ENCODE peak calls at places on chromosomes 7 and 10, in six cellular contexts. K is GM12878, J is kidney, G is heart right ventricle, W is nephron progenitor cell, X is cardiac muscle cell. T is an unnamed sample.

GRCh38 chr7:158450476-158451124 is 137.0 kb downstream of the PTPRN2 start:
- DNase-seq in K (no peak), X (no peak), W (no peak), J (peak), G (no peak), T (no peak)

GRCh38 chr10:18144928-18145327 is 4.7 kb downstream of the CACNB2 start:
- DNase-seq in J (no peak), W (no peak), X (peak), G (peak), K (no peak), T (no peak)

GRCh38 chr10:58280982-58281752 is 12.2 kb downstream of the CISD1 start:
- DNase-seq in W (no peak), K (no peak), X (no peak), J (no peak), G (no peak), T (peak)

GRCh38 chr7:7201583-7202374 is 19.4 kb downstream of the C1GALT1 start:
- DNase-seq in G (no peak), J (peak), K (peak), W (peak), X (no peak), T (peak)

GRCh38 chr7:28700790-28701203 is 257.3 kb downstream of the TRIL start:
- DNase-seq in G (no peak), W (no peak), J (no peak), X (no peak), K (no peak), T (no peak)

GRCh38 chr10:129104266-129105045 is 362.6 kb upstream of the MGMT start:
- DNase-seq in K (no peak), X (peak), G (no peak), J (no peak), W (no peak), T (no peak)

GRCh38 chr7:16791895-16792294 is 12.9 kb downstream of the AGR2 start:
- DNase-seq in G (no peak), K (no peak), W (no peak), X (no peak), J (no peak), T (no peak)

GRCh38 chr10:78895469-78895868 is 173.3 kb upstream of the ZMIZ1 start:
- DNase-seq in W (no peak), G (no peak), K (no peak), J (no peak), X (no peak), T (no peak)

GRCh38 chr7:41760293-41760692 is 57.4 kb upstream of the INHBA start:
- DNase-seq in W (no peak), J (no peak), G (no peak), X (no peak), K (no peak), T (no peak)

GRCh38 chr7:13822678-13823077 is 166.8 kb downstream of the ETV1 start:
- DNase-seq in G (no peak), W (no peak), J (no peak), K (no peak), X (peak), T (peak)

GRCh38 chr7:155292680-155293226 is 4.9 kb upstream of the INSIG1 start:
- DNase-seq in X (no peak), W (no peak), K (no peak), G (no peak), J (no peak), T (no peak)

GRCh38 chr10:101481256-101481655 is 106.8 kb downstream of the POLL start:
- DNase-seq in K (no peak), W (no peak), G (no peak), X (no peak), J (no peak), T (no peak)

GRCh38 chr7:131007439-131008330 is 273.7 kb upstream of the KLF14 start:
- DNase-seq in K (peak), G (peak), W (peak), X (peak), J (peak), T (peak)
- TF ChIP-seq CTCF in K (peak), G (peak), W (peak), X (peak), J (peak), T (peak)

GRCh38 chr7:44124822-44125202 is 1.5 kb upstream of the POLD2 start:
- DNase-seq in X (no peak), K (no peak), W (no peak), G (no peak), J (peak), T (no peak)

GRCh38 chr7:44120395-44120794 is 3.0 kb downstream of the POLD2 start:
- DNase-seq in G (no peak), J (peak), X (no peak), K (no peak), W (no peak), T (no peak)

GRCh38 chr7:44121761-44122420 is 1.5 kb downstream of the POLD2 start:
- DNase-seq in G (no peak), X (no peak), K (no peak), W (no peak), J (peak), T (no peak)

GRCh38 chr7:44122529-44122928 is 819 bp downstream of the POLD2 start:
- DNase-seq in G (no peak), J (peak), X (no peak), K (no peak), W (no peak), T (no peak)

DNA sequence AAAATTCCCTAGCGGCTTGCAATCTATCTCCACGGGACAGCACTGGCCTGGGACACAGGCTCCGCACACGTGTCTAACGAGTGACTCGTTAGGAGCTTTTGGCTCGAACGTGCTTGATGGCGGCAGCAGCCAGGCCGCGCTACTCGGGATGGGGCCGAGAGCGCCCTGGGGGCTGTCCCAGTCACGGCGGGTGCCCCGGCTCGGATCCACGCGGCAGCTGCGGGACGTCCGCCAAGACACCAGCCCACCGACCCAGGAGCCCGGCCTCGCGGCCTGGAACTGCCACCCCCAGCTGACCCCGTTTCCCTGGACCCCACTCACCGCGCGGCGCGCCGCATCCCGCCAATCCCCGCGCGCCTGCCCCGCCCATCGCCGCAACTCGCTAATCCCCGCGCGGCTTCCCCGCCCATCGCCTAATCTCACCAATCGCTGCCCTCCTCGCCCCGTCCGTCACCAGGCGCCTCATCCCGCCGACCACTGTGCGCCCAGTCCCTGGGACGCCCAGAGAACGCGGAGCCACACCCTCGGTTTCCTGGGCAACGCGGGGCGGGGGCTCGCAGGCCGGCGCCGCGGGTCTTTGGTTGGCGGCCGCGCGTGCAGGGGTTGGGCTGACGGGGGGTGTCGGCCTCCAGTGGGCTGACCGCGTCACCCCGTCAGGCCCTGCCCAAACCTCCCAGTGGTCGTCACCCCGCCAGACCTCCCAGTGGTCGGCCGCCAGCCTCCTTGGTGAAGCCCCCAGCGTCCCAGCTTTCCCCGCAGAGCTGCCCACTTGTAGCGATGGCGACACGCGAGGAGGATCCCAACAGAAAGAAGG is at the start of gene POLD2:
- DNase-seq in K (peak), J (peak), G (peak), X (peak), W (peak), T (peak)
- TF ChIP-seq CTCF in K (no peak), J (peak), G (no peak), X (no peak), W (no peak), T (no peak)

DNA sequence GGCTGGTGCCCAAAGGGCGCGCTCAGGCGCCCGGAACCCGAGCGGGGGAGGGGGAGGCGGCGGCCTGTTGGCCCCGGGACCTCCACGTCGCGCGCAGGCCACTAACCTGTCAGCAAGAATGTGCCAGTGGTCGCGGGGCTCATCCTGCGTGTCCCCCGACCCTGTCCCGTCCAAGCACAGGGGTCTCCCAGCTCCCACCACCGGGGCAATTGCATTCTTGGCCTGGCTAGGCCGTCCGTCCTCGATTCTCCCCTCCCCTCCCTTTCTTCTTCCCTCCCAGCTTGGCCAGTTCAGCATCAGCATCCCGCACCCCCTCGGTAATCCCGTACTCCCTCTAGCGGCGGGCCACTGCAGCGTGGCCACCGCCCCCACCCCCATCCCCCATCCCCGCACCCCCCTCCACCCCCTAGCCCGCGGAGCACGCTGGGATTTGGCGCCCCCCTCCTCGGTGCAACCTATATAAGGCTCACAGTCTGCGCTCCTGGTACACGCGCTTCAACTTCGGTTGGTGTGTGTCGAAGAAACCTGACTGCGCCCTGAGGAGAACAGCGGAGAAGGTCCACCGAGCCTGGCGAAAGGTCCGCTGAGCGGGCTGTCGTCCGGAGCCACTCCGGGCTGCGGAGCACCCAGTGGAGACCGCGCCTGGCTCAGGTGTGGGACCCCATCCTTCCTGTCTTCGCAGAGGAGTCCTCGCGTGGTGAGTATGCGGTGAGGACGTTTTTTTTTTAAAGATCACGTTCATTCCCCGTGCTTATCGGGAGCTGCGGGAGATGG is at the start of gene SGCE:
- DNase-seq in W (peak), K (peak), X (peak), J (peak), G (peak), T (peak)
- TF ChIP-seq CTCF in W (peak), K (no peak), X (peak), J (peak), G (peak), T (peak)

DNA sequence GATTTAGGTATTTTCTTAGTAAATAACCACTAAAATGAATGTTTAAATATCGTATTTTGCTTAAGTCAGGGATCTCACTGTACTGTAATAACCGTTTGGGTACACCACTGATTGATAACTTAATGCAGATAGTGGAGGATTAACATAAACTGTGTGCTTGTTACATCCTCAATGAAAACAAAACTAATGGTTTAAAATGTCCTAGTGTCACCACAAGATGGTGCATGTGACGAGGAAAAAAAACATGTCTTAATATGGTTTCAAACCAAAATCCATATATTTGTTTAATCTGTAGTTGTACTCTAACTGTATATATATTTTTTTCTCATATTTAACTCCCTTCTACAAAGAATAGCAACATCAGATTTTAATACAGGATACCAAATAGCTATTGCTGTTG is 19.2 kb downstream of the ARMC10 start:
- DNase-seq in J (no peak), G (no peak), X (peak), W (no peak), K (no peak), T (no peak)
- TF ChIP-seq CTCF in J (no peak), G (no peak), X (peak), W (no peak), K (peak), T (no peak)

DNA sequence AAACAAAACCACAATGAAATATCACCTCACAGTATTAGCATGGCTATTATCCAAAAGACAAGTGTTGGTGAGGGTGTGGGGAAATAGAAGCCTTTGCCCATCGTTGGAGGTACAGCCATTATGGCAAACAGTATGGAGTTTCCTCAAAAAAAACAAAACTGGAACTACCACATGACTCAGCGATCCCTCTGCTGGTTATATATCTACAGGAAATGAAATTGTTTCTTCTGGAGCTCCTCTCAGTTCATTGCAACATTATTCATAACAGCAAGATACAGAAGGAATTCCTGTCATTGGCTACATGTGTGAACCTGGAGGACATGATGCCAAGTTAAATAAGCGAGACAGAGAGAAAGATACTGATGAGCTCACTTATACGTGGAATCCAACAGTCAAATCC is 2.4 kb upstream of the UBE3C start:
- DNase-seq in W (no peak), G (no peak), X (peak), K (no peak), J (no peak), T (no peak)
- TF ChIP-seq CTCF in W (peak), G (no peak), X (peak), K (no peak), J (no peak), T (peak)

GRCh38 chr10:117161386-117162033 is 23.4 kb upstream of the VAX1 start:
- DNase-seq in J (no peak), K (no peak), X (no peak), G (no peak), W (no peak), T (no peak)

GRCh38 chr10:117164878-117165556 is 26.9 kb upstream of the VAX1 start:
- DNase-seq in W (no peak), K (no peak), J (no peak), G (no peak), X (no peak), T (no peak)

GRCh38 chr10:117163954-117164292 is 25.9 kb upstream of the VAX1 start:
- DNase-seq in G (no peak), J (no peak), X (no peak), W (no peak), K (no peak), T (no peak)

GRCh38 chr10:117162093-117163021 is 24.3 kb upstream of the VAX1 start:
- DNase-seq in J (no peak), X (no peak), G (no peak), K (no peak), W (no peak), T (no peak)

DNA sequence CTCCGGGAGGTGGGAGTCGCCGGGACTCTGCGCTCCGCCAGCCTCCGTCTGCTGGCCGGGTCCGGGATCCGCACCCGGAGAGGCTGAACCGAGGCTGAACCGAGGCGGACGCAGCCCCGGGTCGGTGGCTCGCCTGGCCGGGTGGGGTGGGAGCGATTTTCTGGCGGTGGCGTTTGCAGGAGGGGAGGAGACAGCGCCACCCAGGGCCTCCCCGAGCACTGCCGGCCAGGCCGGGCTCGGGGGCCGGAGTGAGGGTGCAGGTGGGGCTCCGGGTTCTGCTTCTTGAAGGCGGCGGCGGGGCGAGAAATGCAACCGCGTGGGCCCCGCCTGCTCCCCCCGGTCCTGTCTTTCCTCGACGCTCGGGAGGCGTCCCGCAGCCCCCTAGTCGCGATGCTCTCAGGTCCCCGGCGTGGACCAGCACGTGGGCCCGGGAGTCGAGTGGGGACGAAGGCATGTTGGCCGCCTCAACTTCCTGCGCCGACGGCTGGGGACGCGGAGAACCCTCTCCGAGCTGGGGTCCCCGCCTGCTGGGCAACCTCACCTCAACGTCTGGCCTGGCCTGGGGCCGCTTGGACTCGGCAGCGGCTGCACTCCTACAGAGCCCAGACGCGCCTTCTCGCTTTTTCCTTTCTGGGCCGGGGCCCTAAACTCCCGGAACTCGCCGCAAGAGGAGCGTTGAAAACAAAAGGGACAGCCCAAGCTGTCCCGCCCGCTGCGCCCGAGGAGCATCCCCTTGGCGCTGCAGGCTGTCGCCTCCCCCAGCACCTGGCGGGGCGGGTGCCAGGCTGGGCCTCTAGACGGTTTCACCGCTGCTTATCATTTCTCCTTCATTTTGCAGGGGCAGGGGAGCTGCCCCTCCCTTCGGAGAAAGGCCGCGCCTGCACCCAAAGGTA is 25.2 kb upstream of the VAX1 start:
- DNase-seq in J (peak), G (no peak), K (no peak), X (no peak), W (peak), T (no peak)
- TF ChIP-seq CTCF in J (no peak), G (no peak), K (no peak), X (no peak), W (peak), T (no peak)

T was measured in PC-9.